ENCODE peak calls at places on chromosomes 3 and 15, in five cellular contexts. One of them, this sample, is unnamed.

GRCh38 chr15:74402873-74403589 is 30.7 kb downstream of the SEMA7A start:
- DNase-seq in fibroblast of the aortic adventitia: no peak
- DNase-seq in IMR-90: no peak
- DNase-seq in fibroblast of mammary gland: no peak
- DNase-seq in chondrocyte: no peak
- DNase-seq in this sample: no peak

GRCh38 chr15:55334997-55335396 is 16.0 kb downstream of the PIGB start:
- DNase-seq in fibroblast of mammary gland: peak
- DNase-seq in IMR-90: peak
- DNase-seq in chondrocyte: no peak
- DNase-seq in fibroblast of the aortic adventitia: peak
- DNase-seq in this sample: no peak

GRCh38 chr3:141093971-141094401 is 42.8 kb downstream of the SPSB4 start:
- DNase-seq in IMR-90: no peak
- DNase-seq in chondrocyte: peak
- DNase-seq in fibroblast of the aortic adventitia: peak
- DNase-seq in fibroblast of mammary gland: no peak
- DNase-seq in this sample: no peak

GRCh38 chr3:35305406-35305805 is 333.9 kb upstream of the ARPP21 start:
- DNase-seq in IMR-90: no peak
- DNase-seq in chondrocyte: no peak
- DNase-seq in fibroblast of mammary gland: no peak
- DNase-seq in fibroblast of the aortic adventitia: no peak
- DNase-seq in this sample: no peak

GRCh38 chr3:98038241-98038640 is 3.1 kb upstream of the GABRR3 start:
- DNase-seq in fibroblast of the aortic adventitia: peak
- DNase-seq in chondrocyte: no peak
- DNase-seq in fibroblast of mammary gland: peak
- DNase-seq in IMR-90: no peak
- DNase-seq in this sample: no peak

GRCh38 chr3:58222161-58222724 is 11.5 kb upstream of the DNASE1L3 start:
- DNase-seq in chondrocyte: no peak
- DNase-seq in fibroblast of mammary gland: no peak
- DNase-seq in fibroblast of the aortic adventitia: no peak
- DNase-seq in IMR-90: no peak
- DNase-seq in this sample: no peak

GRCh38 chr3:127535106-127535785 is 55.3 kb downstream of the TPRA1 start:
- DNase-seq in fibroblast of mammary gland: no peak
- DNase-seq in fibroblast of the aortic adventitia: no peak
- DNase-seq in IMR-90: no peak
- DNase-seq in chondrocyte: no peak
- DNase-seq in this sample: no peak

GRCh38 chr3:14810070-14810732 is 8.6 kb upstream of the FGD5 start:
- DNase-seq in IMR-90: no peak
- DNase-seq in fibroblast of mammary gland: no peak
- DNase-seq in fibroblast of the aortic adventitia: no peak
- DNase-seq in chondrocyte: no peak
- DNase-seq in this sample: peak

GRCh38 chr3:148330486-148330885 is 367.2 kb upstream of the AGTR1 start:
- DNase-seq in IMR-90: no peak
- DNase-seq in fibroblast of the aortic adventitia: no peak
- DNase-seq in fibroblast of mammary gland: no peak
- DNase-seq in chondrocyte: no peak
- DNase-seq in this sample: no peak

GRCh38 chr3:13045904-13046568 is 27.2 kb downstream of the IQSEC1 start:
- DNase-seq in IMR-90: no peak
- DNase-seq in chondrocyte: no peak
- DNase-seq in fibroblast of the aortic adventitia: no peak
- DNase-seq in fibroblast of mammary gland: no peak
- DNase-seq in this sample: no peak

GRCh38 chr15:35912196-35912595 is 366.2 kb upstream of the DPH6 start:
- DNase-seq in IMR-90: peak
- DNase-seq in chondrocyte: no peak
- DNase-seq in fibroblast of the aortic adventitia: peak
- DNase-seq in fibroblast of mammary gland: peak
- DNase-seq in this sample: no peak
- TF ChIP-seq CTCF in IMR-90: no peak
- TF ChIP-seq CTCF in chondrocyte: peak
- TF ChIP-seq CTCF in fibroblast of the aortic adventitia: peak
- TF ChIP-seq CTCF in fibroblast of mammary gland: peak
- TF ChIP-seq CTCF in this sample: no peak

DNA sequence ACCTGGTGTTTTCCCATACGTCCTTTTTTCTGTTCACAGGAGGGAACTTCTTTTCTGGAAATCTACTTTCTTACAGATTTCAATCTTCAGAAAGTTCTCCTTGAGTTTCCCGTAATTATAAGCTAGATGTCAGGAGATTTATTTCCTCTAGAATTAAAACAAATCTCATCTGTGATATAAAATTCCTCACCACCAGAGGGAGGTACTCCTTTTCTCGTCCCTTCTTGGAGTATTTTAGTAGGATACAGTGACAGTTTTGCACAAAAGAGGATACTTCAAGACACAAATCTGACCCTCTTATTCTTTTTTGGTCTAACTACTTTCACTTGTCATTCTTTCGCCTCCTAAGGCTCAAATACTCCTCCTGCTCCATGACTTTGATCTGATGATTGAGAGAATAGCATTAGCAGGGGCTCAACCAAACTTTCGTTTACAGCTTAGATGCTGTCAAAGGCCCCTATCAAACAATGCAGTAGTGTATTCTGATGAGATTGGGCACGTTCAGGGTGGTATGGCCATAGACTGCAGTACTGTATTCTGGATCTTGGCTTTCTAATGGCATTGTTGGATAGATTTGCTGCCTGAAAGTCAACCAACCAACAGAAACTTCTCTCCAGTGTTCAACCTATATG is 38.0 kb downstream of the TMEM41A start:
- DNase-seq in chondrocyte: no peak
- DNase-seq in IMR-90: peak
- DNase-seq in fibroblast of the aortic adventitia: peak
- DNase-seq in fibroblast of mammary gland: peak
- DNase-seq in this sample: no peak
- TF ChIP-seq CTCF in chondrocyte: peak
- TF ChIP-seq CTCF in IMR-90: peak
- TF ChIP-seq CTCF in fibroblast of the aortic adventitia: peak
- TF ChIP-seq CTCF in fibroblast of mammary gland: peak
- TF ChIP-seq CTCF in this sample: peak

GRCh38 chr3:102750322-102750721 is 315.5 kb downstream of the ZPLD1 start:
- DNase-seq in chondrocyte: no peak
- DNase-seq in fibroblast of the aortic adventitia: no peak
- DNase-seq in fibroblast of mammary gland: no peak
- DNase-seq in IMR-90: no peak
- DNase-seq in this sample: no peak

GRCh38 chr3:102748646-102749045 is 313.8 kb downstream of the ZPLD1 start:
- DNase-seq in IMR-90: no peak
- DNase-seq in fibroblast of the aortic adventitia: no peak
- DNase-seq in chondrocyte: no peak
- DNase-seq in fibroblast of mammary gland: no peak
- DNase-seq in this sample: no peak

GRCh38 chr3:102741694-102742093 is 306.9 kb downstream of the ZPLD1 start:
- DNase-seq in fibroblast of the aortic adventitia: no peak
- DNase-seq in chondrocyte: no peak
- DNase-seq in IMR-90: no peak
- DNase-seq in fibroblast of mammary gland: no peak
- DNase-seq in this sample: no peak

GRCh38 chr3:102747611-102748010 is 312.8 kb downstream of the ZPLD1 start:
- DNase-seq in fibroblast of the aortic adventitia: no peak
- DNase-seq in chondrocyte: no peak
- DNase-seq in IMR-90: no peak
- DNase-seq in fibroblast of mammary gland: no peak
- DNase-seq in this sample: no peak

GRCh38 chr3:102745881-102746280 is 311.1 kb downstream of the ZPLD1 start:
- DNase-seq in chondrocyte: no peak
- DNase-seq in IMR-90: no peak
- DNase-seq in fibroblast of mammary gland: no peak
- DNase-seq in fibroblast of the aortic adventitia: no peak
- DNase-seq in this sample: no peak
- TF ChIP-seq CTCF in chondrocyte: peak
- TF ChIP-seq CTCF in IMR-90: no peak
- TF ChIP-seq CTCF in fibroblast of mammary gland: peak
- TF ChIP-seq CTCF in fibroblast of the aortic adventitia: no peak
- TF ChIP-seq CTCF in this sample: no peak

GRCh38 chr3:33718595-33718907 is 497 bp upstream of the CLASP2 start:
- DNase-seq in fibroblast of mammary gland: no peak
- DNase-seq in chondrocyte: no peak
- DNase-seq in fibroblast of the aortic adventitia: no peak
- DNase-seq in IMR-90: no peak
- DNase-seq in this sample: no peak

GRCh38 chr3:33716227-33716626 is 1.8 kb downstream of the CLASP2 start:
- DNase-seq in chondrocyte: no peak
- DNase-seq in IMR-90: no peak
- DNase-seq in fibroblast of mammary gland: no peak
- DNase-seq in fibroblast of the aortic adventitia: peak
- DNase-seq in this sample: no peak

GRCh38 chr3:33717616-33717865 is 513 bp downstream of the CLASP2 start:
- DNase-seq in fibroblast of the aortic adventitia: peak
- DNase-seq in chondrocyte: peak
- DNase-seq in IMR-90: peak
- DNase-seq in fibroblast of mammary gland: peak
- DNase-seq in this sample: peak

GRCh38 chr3:33722186-33722585 is 4.1 kb upstream of the CLASP2 start:
- DNase-seq in IMR-90: peak
- DNase-seq in fibroblast of mammary gland: peak
- DNase-seq in chondrocyte: no peak
- DNase-seq in fibroblast of the aortic adventitia: no peak
- DNase-seq in this sample: no peak

DNA sequence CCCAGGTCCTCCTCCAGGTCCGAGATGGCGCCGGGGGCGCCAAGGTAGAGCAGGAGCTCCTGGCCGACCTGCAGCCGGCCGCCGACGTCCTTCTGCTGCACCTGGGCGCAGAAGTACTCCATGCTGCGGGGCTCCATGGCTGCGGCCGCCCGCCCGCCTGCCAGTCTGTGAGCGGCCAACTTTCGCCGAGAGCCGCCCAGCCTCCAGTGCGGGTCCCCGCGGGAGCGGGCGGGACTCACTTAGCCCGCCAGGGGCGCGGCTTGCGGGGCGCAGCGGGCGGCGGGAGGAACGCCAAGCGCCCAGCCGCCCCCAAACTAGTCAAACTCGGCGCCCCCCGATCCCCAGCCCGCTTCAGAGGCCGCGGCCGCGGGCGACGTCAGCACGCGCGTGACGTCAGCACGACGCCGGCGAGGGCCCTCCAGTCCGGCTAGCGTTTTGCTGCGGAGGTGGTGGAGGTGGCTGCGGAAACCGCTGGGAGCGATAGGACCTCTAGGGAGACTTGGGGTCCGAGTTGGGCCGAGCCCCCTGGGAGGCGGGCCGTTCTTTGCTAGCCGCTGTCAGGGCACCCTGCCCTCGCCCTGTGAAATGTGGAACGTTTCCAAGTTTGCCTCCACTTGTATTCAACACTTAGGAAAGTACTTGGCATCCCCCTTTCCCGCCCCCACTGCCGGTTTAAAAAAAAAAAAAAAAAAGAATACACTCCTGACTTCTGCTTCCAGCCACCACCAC is at the start of gene CLASP2:
- DNase-seq in fibroblast of the aortic adventitia: peak
- DNase-seq in fibroblast of mammary gland: peak
- DNase-seq in chondrocyte: peak
- DNase-seq in IMR-90: peak
- DNase-seq in this sample: peak
- TF ChIP-seq CTCF in fibroblast of the aortic adventitia: no peak
- TF ChIP-seq CTCF in fibroblast of mammary gland: no peak
- TF ChIP-seq CTCF in chondrocyte: peak
- TF ChIP-seq CTCF in IMR-90: no peak
- TF ChIP-seq CTCF in this sample: no peak

GRCh38 chr15:90895571-90896117 is 7.5 kb upstream of the MAN2A2 start:
- DNase-seq in chondrocyte: peak
- DNase-seq in IMR-90: no peak
- DNase-seq in fibroblast of mammary gland: no peak
- DNase-seq in fibroblast of the aortic adventitia: no peak
- DNase-seq in this sample: no peak
- TF ChIP-seq CTCF in chondrocyte: peak
- TF ChIP-seq CTCF in IMR-90: no peak
- TF ChIP-seq CTCF in fibroblast of mammary gland: peak
- TF ChIP-seq CTCF in fibroblast of the aortic adventitia: no peak
- TF ChIP-seq CTCF in this sample: no peak

DNA sequence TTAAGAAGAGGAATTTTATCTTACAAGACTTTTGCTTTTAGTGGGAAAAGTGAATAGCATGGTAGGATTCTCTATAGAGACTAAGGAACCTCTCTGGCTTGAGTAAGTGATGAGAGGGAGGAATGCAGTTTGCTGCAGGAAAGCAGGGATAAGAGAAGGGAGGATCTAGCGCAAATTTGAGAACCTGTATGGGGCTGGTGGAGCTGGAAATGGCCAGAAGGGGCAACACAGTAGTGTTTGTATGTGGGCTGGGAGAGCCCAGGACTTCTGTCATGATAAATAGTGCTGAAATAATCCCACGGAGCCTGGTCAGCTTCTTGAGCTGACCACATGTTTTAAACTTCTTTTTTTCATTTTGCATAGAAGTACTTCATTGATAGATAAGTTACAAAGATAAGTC is 11.1 kb upstream of the SHC4 start:
- DNase-seq in chondrocyte: no peak
- DNase-seq in fibroblast of mammary gland: no peak
- DNase-seq in IMR-90: no peak
- DNase-seq in fibroblast of the aortic adventitia: no peak
- DNase-seq in this sample: no peak
- TF ChIP-seq CTCF in chondrocyte: no peak
- TF ChIP-seq CTCF in fibroblast of mammary gland: peak
- TF ChIP-seq CTCF in IMR-90: no peak
- TF ChIP-seq CTCF in fibroblast of the aortic adventitia: peak
- TF ChIP-seq CTCF in this sample: no peak